ENCODE peak calls at places on chromosomes 13 and 19, in eight cellular contexts. One of them, this sample, is unnamed.

GRCh38 chr13:27658569-27658968 is 36.9 kb downstream of the POLR1D start:
- DNase-seq in A549: no peak
- DNase-seq in heart left ventricle: no peak
- DNase-seq in prostate gland: no peak
- DNase-seq in spleen: no peak
- DNase-seq in GM12878: no peak
- DNase-seq in IMR-90: peak
- DNase-seq in Peyer's patch: no peak
- DNase-seq in this sample: no peak

GRCh38 chr13:100646030-100646673 is 28.4 kb downstream of the TMTC4 start:
- DNase-seq in spleen: no peak
- DNase-seq in prostate gland: no peak
- DNase-seq in heart left ventricle: no peak
- DNase-seq in A549: peak
- DNase-seq in Peyer's patch: no peak
- DNase-seq in GM12878: no peak
- DNase-seq in IMR-90: peak
- DNase-seq in this sample: no peak

GRCh38 chr13:27334774-27335490 is 64.3 kb downstream of the RASL11A start:
- DNase-seq in prostate gland: no peak
- DNase-seq in GM12878: no peak
- DNase-seq in spleen: no peak
- DNase-seq in heart left ventricle: no peak
- DNase-seq in Peyer's patch: no peak
- DNase-seq in A549: no peak
- DNase-seq in IMR-90: peak
- DNase-seq in this sample: no peak

GRCh38 chr13:49240017-49240416 is 7.7 kb upstream of the CDADC1 start:
- DNase-seq in IMR-90: peak
- DNase-seq in spleen: no peak
- DNase-seq in heart left ventricle: no peak
- DNase-seq in Peyer's patch: peak
- DNase-seq in A549: no peak
- DNase-seq in GM12878: no peak
- DNase-seq in prostate gland: no peak
- DNase-seq in this sample: no peak

GRCh38 chr19:47531640-47532387 is 17.0 kb upstream of the NAPA start:
- DNase-seq in heart left ventricle: no peak
- DNase-seq in spleen: no peak
- DNase-seq in GM12878: no peak
- DNase-seq in IMR-90: no peak
- DNase-seq in prostate gland: no peak
- DNase-seq in Peyer's patch: no peak
- DNase-seq in A549: no peak
- DNase-seq in this sample: no peak

GRCh38 chr19:21586341-21587116 is 81.1 kb downstream of the ZNF429 start:
- DNase-seq in A549: no peak
- DNase-seq in spleen: peak
- DNase-seq in prostate gland: peak
- DNase-seq in GM12878: no peak
- DNase-seq in Peyer's patch: peak
- DNase-seq in heart left ventricle: peak
- DNase-seq in IMR-90: no peak
- DNase-seq in this sample: no peak

GRCh38 chr19:33720691-33721682 is 75.7 kb upstream of the KCTD15 start:
- DNase-seq in IMR-90: no peak
- DNase-seq in heart left ventricle: no peak
- DNase-seq in prostate gland: no peak
- DNase-seq in A549: no peak
- DNase-seq in GM12878: no peak
- DNase-seq in spleen: peak
- DNase-seq in Peyer's patch: no peak
- DNase-seq in this sample: no peak

GRCh38 chr13:27975579-27976361 is 6.7 kb upstream of the CDX2 start:
- DNase-seq in GM12878: no peak
- DNase-seq in A549: no peak
- DNase-seq in IMR-90: no peak
- DNase-seq in prostate gland: no peak
- DNase-seq in heart left ventricle: no peak
- DNase-seq in spleen: no peak
- DNase-seq in Peyer's patch: peak
- DNase-seq in this sample: no peak

GRCh38 chr13:98018293-98018692 is 64.8 kb downstream of the IPO5 start:
- DNase-seq in GM12878: no peak
- DNase-seq in Peyer's patch: no peak
- DNase-seq in spleen: no peak
- DNase-seq in heart left ventricle: no peak
- DNase-seq in A549: no peak
- DNase-seq in prostate gland: no peak
- DNase-seq in IMR-90: no peak
- DNase-seq in this sample: no peak

GRCh38 chr13:25961294-25961693 is 90.5 kb downstream of the SHISA2 start:
- DNase-seq in Peyer's patch: no peak
- DNase-seq in IMR-90: no peak
- DNase-seq in prostate gland: no peak
- DNase-seq in heart left ventricle: no peak
- DNase-seq in A549: no peak
- DNase-seq in spleen: no peak
- DNase-seq in GM12878: no peak
- DNase-seq in this sample: no peak

GRCh38 chr13:30696278-30697176 is 38.8 kb upstream of the ALOX5AP start:
- DNase-seq in heart left ventricle: peak
- DNase-seq in spleen: peak
- DNase-seq in A549: no peak
- DNase-seq in prostate gland: no peak
- DNase-seq in IMR-90: peak
- DNase-seq in GM12878: no peak
- DNase-seq in Peyer's patch: peak
- DNase-seq in this sample: no peak

GRCh38 chr13:80340643-80341097 is 256 bp downstream of the SPRY2 start:
- DNase-seq in prostate gland: no peak
- DNase-seq in heart left ventricle: no peak
- DNase-seq in IMR-90: peak
- DNase-seq in A549: no peak
- DNase-seq in spleen: no peak
- DNase-seq in GM12878: no peak
- DNase-seq in Peyer's patch: peak
- DNase-seq in this sample: no peak

GRCh38 chr13:82879921-82880320 is 1002.4 kb downstream of the SLITRK1 start:
- DNase-seq in GM12878: no peak
- DNase-seq in heart left ventricle: no peak
- DNase-seq in spleen: no peak
- DNase-seq in A549: no peak
- DNase-seq in prostate gland: no peak
- DNase-seq in Peyer's patch: no peak
- DNase-seq in IMR-90: no peak
- DNase-seq in this sample: no peak

GRCh38 chr19:58007285-58007684 is 4.7 kb upstream of the ZNF606 start:
- DNase-seq in A549: no peak
- DNase-seq in IMR-90: no peak
- DNase-seq in spleen: no peak
- DNase-seq in heart left ventricle: no peak
- DNase-seq in Peyer's patch: no peak
- DNase-seq in GM12878: no peak
- DNase-seq in prostate gland: no peak
- DNase-seq in this sample: no peak

GRCh38 chr13:76882431-76882830 is 3.8 kb downstream of the KCTD12 start:
- DNase-seq in A549: no peak
- DNase-seq in Peyer's patch: peak
- DNase-seq in GM12878: no peak
- DNase-seq in heart left ventricle: no peak
- DNase-seq in prostate gland: no peak
- DNase-seq in spleen: no peak
- DNase-seq in IMR-90: no peak
- DNase-seq in this sample: peak

GRCh38 chr13:27636624-27637288 is 15.1 kb downstream of the POLR1D start:
- DNase-seq in IMR-90: peak
- DNase-seq in spleen: no peak
- DNase-seq in A549: no peak
- DNase-seq in Peyer's patch: no peak
- DNase-seq in prostate gland: no peak
- DNase-seq in GM12878: no peak
- DNase-seq in heart left ventricle: no peak
- DNase-seq in this sample: no peak

GRCh38 chr19:49020931-49021895 is 2.9 kb downstream of the CGB3 start:
- DNase-seq in Peyer's patch: no peak
- DNase-seq in GM12878: no peak
- DNase-seq in prostate gland: no peak
- DNase-seq in IMR-90: peak
- DNase-seq in spleen: no peak
- DNase-seq in heart left ventricle: no peak
- DNase-seq in A549: no peak
- DNase-seq in this sample: no peak

GRCh38 chr13:48585456-48585840 is 52.6 kb upstream of the RCBTB2 start:
- DNase-seq in IMR-90: no peak
- DNase-seq in spleen: no peak
- DNase-seq in A549: no peak
- DNase-seq in prostate gland: peak
- DNase-seq in heart left ventricle: peak
- DNase-seq in GM12878: no peak
- DNase-seq in Peyer's patch: no peak
- DNase-seq in this sample: no peak

GRCh38 chr13:100887729-100888151 is 213.1 kb upstream of the TMTC4 start:
- DNase-seq in GM12878: no peak
- DNase-seq in heart left ventricle: no peak
- DNase-seq in Peyer's patch: no peak
- DNase-seq in spleen: no peak
- DNase-seq in A549: no peak
- DNase-seq in prostate gland: no peak
- DNase-seq in IMR-90: peak
- DNase-seq in this sample: no peak

GRCh38 chr13:71866173-71867091 is 572 bp downstream of the DACH1 start:
- DNase-seq in prostate gland: peak
- DNase-seq in heart left ventricle: peak
- DNase-seq in GM12878: no peak
- DNase-seq in A549: no peak
- DNase-seq in Peyer's patch: peak
- DNase-seq in IMR-90: no peak
- DNase-seq in spleen: peak
- DNase-seq in this sample: peak

GRCh38 chr19:44512326-44513298 is 12.3 kb upstream of the ZNF180 start:
- DNase-seq in prostate gland: no peak
- DNase-seq in IMR-90: peak
- DNase-seq in Peyer's patch: peak
- DNase-seq in heart left ventricle: no peak
- DNase-seq in GM12878: no peak
- DNase-seq in A549: peak
- DNase-seq in spleen: no peak
- DNase-seq in this sample: no peak

GRCh38 chr19:35994868-35995654 is at the start of gene SDHAF1:
- DNase-seq in Peyer's patch: peak
- DNase-seq in heart left ventricle: peak
- DNase-seq in prostate gland: peak
- DNase-seq in IMR-90: peak
- DNase-seq in GM12878: peak
- DNase-seq in A549: peak
- DNase-seq in spleen: peak
- DNase-seq in this sample: peak
- TF ChIP-seq POLR2A in Peyer's patch: peak
- TF ChIP-seq POLR2A in heart left ventricle: no peak
- TF ChIP-seq POLR2A in prostate gland: peak
- TF ChIP-seq POLR2A in IMR-90: no peak
- TF ChIP-seq POLR2A in GM12878: peak
- TF ChIP-seq POLR2A in A549: peak
- TF ChIP-seq POLR2A in spleen: peak
- TF ChIP-seq POLR2A in this sample: no peak

DNA sequence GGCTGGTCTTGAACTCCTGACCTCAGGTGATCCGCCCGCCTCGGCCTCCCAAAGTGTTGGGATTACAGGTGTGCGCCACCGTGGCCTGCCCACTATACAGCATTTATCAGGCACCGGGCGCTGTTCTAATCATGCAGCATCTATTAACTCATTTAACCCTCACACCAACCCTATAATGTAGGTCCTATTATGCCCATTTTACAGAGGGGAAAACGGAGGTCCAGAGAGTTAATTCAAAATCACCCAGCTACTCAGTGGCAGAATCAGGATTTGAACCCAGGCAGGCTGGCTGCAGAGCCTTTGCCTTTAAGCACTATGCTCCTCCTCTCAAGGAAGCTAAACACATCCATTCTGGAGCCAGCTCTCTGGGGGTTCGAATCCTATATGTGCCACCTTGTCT is 54.3 kb downstream of the MAP4K1 start:
- DNase-seq in GM12878: no peak
- DNase-seq in heart left ventricle: no peak
- DNase-seq in A549: no peak
- DNase-seq in IMR-90: no peak
- DNase-seq in prostate gland: no peak
- DNase-seq in Peyer's patch: no peak
- DNase-seq in spleen: no peak
- DNase-seq in this sample: no peak
- H3K4me3 ChIP-seq in GM12878: no peak
- H3K4me3 ChIP-seq in heart left ventricle: no peak
- H3K4me3 ChIP-seq in A549: no peak
- H3K4me3 ChIP-seq in IMR-90: no peak
- H3K4me3 ChIP-seq in prostate gland: no peak
- H3K4me3 ChIP-seq in Peyer's patch: no peak
- H3K4me3 ChIP-seq in spleen: no peak
- H3K4me3 ChIP-seq in this sample: no peak

GRCh38 chr19:7069904-7070226 is 362 bp downstream of the ZNF557 start:
- DNase-seq in prostate gland: no peak
- DNase-seq in IMR-90: no peak
- DNase-seq in spleen: no peak
- DNase-seq in A549: peak
- DNase-seq in GM12878: no peak
- DNase-seq in Peyer's patch: no peak
- DNase-seq in heart left ventricle: no peak
- DNase-seq in this sample: no peak

GRCh38 chr19:7072541-7072940 is 3.0 kb downstream of the ZNF557 start:
- DNase-seq in prostate gland: no peak
- DNase-seq in GM12878: no peak
- DNase-seq in spleen: no peak
- DNase-seq in Peyer's patch: no peak
- DNase-seq in heart left ventricle: no peak
- DNase-seq in A549: no peak
- DNase-seq in IMR-90: no peak
- DNase-seq in this sample: no peak

GRCh38 chr19:7068599-7068998 is 904 bp upstream of the ZNF557 start:
- DNase-seq in prostate gland: peak
- DNase-seq in heart left ventricle: no peak
- DNase-seq in Peyer's patch: no peak
- DNase-seq in spleen: no peak
- DNase-seq in IMR-90: no peak
- DNase-seq in GM12878: no peak
- DNase-seq in A549: no peak
- DNase-seq in this sample: no peak

GRCh38 chr19:7067716-7068115 is 1.8 kb upstream of the ZNF557 start:
- DNase-seq in GM12878: no peak
- DNase-seq in spleen: no peak
- DNase-seq in Peyer's patch: no peak
- DNase-seq in IMR-90: peak
- DNase-seq in prostate gland: no peak
- DNase-seq in A549: no peak
- DNase-seq in heart left ventricle: no peak
- DNase-seq in this sample: no peak

GRCh38 chr19:7069042-7069903 is at the start of gene ZNF557:
- DNase-seq in heart left ventricle: peak
- DNase-seq in prostate gland: peak
- DNase-seq in GM12878: peak
- DNase-seq in Peyer's patch: peak
- DNase-seq in spleen: peak
- DNase-seq in A549: peak
- DNase-seq in IMR-90: peak
- DNase-seq in this sample: peak
- TF ChIP-seq POLR2A in heart left ventricle: no peak
- TF ChIP-seq POLR2A in prostate gland: peak
- TF ChIP-seq POLR2A in GM12878: peak
- TF ChIP-seq POLR2A in Peyer's patch: peak
- TF ChIP-seq POLR2A in spleen: no peak
- TF ChIP-seq POLR2A in A549: peak
- TF ChIP-seq POLR2A in IMR-90: peak
- TF ChIP-seq POLR2A in this sample: no peak

GRCh38 chr19:36246006-36246391 is 31.1 kb downstream of the ZNF146 start:
- DNase-seq in A549: no peak
- DNase-seq in Peyer's patch: no peak
- DNase-seq in IMR-90: no peak
- DNase-seq in heart left ventricle: no peak
- DNase-seq in spleen: no peak
- DNase-seq in GM12878: no peak
- DNase-seq in prostate gland: no peak
- DNase-seq in this sample: no peak
- H3K4me3 ChIP-seq in A549: no peak
- H3K4me3 ChIP-seq in Peyer's patch: peak
- H3K4me3 ChIP-seq in IMR-90: peak
- H3K4me3 ChIP-seq in heart left ventricle: peak
- H3K4me3 ChIP-seq in spleen: peak
- H3K4me3 ChIP-seq in GM12878: no peak
- H3K4me3 ChIP-seq in prostate gland: peak
- H3K4me3 ChIP-seq in this sample: no peak

This sample was measured in lower leg skin.